ENCODE peak calls at places on chromosome 10, in eight cellular contexts. O is naive thymus-derived CD4-positive, alpha-beta T cell; W is CD8-positive, alpha-beta T cell; L is heart left ventricle; I is endodermal cell; X is A673; A is body of pancreas; N is psoas muscle. J is an unnamed sample. For H3K4me1, the result is how much of the 10 kb centered on the place peaks cover.

GRCh38 chr10:91694170-91694794 is 61.4 kb upstream of the PPP1R3C start:
- DNase-seq in O (no peak), W (no peak), L (no peak), I (peak), X (peak), A (peak), N (no peak), J (no peak)

GRCh38 chr10:75465110-75465509 is 33.7 kb downstream of the LRMDA start:
- DNase-seq in O (no peak), W (no peak), L (no peak), I (no peak), X (no peak), A (no peak), N (no peak), J (no peak)

GRCh38 chr10:115355162-115355760 is 262.1 kb downstream of the ATRNL1 start:
- DNase-seq in O (peak), W (no peak), L (no peak), I (peak), X (peak), A (peak), N (no peak), J (no peak)

GRCh38 chr10:86263209-86263608 is 103.4 kb downstream of the GRID1 start:
- DNase-seq in O (no peak), W (no peak), L (no peak), I (peak), X (no peak), A (peak), N (no peak), J (peak)

GRCh38 chr10:69224862-69225657 is 4.9 kb downstream of the HKDC1 start:
- DNase-seq in O (no peak), W (no peak), L (no peak), I (no peak), X (peak), A (no peak), N (no peak), J (peak)

GRCh38 chr10:71995880-71996597 is 31.8 kb downstream of the CHST3 start:
- DNase-seq in O (no peak), W (no peak), L (no peak), I (no peak), X (no peak), A (no peak), N (peak), J (no peak)

GRCh38 chr10:34808789-34809745 is 6.0 kb downstream of the PARD3 start:
- DNase-seq in O (no peak), W (no peak), L (no peak), I (peak), X (peak), A (peak), N (peak), J (no peak)

GRCh38 chr10:71244638-71245419 is 32.5 kb downstream of the UNC5B start:
- DNase-seq in O (no peak), W (no peak), L (peak), I (no peak), X (peak), A (peak), N (peak), J (no peak)

GRCh38 chr10:101839421-101840063 is 4.1 kb downstream of the KCNIP2 start:
- DNase-seq in O (no peak), W (peak), L (peak), I (peak), X (peak), A (peak), N (no peak), J (peak)

GRCh38 chr10:5071411-5072198 is 22.6 kb upstream of the AKR1C3 start:
- DNase-seq in O (no peak), W (no peak), L (no peak), I (peak), X (peak), A (peak), N (no peak), J (no peak)

GRCh38 chr10:112721080-112721698 is 228.9 kb upstream of the TCF7L2 start:
- DNase-seq in O (peak), W (no peak), L (no peak), I (no peak), X (peak), A (peak), N (no peak), J (no peak)

GRCh38 chr10:119303886-119304285 is 96.5 kb downstream of the GRK5 start:
- DNase-seq in O (no peak), W (no peak), L (peak), I (no peak), X (no peak), A (peak), N (peak), J (no peak)

GRCh38 chr10:65358565-65358964 is 1567.3 kb upstream of the LRRTM3 start:
- DNase-seq in O (no peak), W (no peak), L (no peak), I (peak), X (peak), A (peak), N (no peak), J (no peak)

GRCh38 chr10:14670551-14671240 is 104.0 kb downstream of the FAM107B start:
- DNase-seq in O (no peak), W (no peak), L (no peak), I (no peak), X (no peak), A (no peak), N (no peak), J (no peak)

GRCh38 chr10:15387021-15387420 is 15.9 kb upstream of the FAM171A1 start:
- DNase-seq in O (no peak), W (no peak), L (no peak), I (peak), X (no peak), A (no peak), N (no peak), J (no peak)

GRCh38 chr10:68496072-68496471 is 24.3 kb upstream of the DNA2 start:
- DNase-seq in O (no peak), W (no peak), L (no peak), I (no peak), X (no peak), A (no peak), N (no peak), J (no peak)

GRCh38 chr10:131929122-131929845 is 28.5 kb downstream of the PPP2R2D start:
- DNase-seq in O (no peak), W (no peak), L (no peak), I (peak), X (no peak), A (peak), N (no peak), J (no peak)

GRCh38 chr10:90920986-90921643 is at the start of gene ANKRD1:
- DNase-seq in O (no peak), W (no peak), L (no peak), I (peak), X (peak), A (no peak), N (no peak), J (no peak)

GRCh38 chr10:13594641-13595040 is 7.9 kb downstream of the PRPF18 start:
- DNase-seq in O (no peak), W (no peak), L (no peak), I (no peak), X (no peak), A (no peak), N (no peak), J (no peak)

GRCh38 chr10:133258818-133259602 is 17.7 kb downstream of the ADAM8 start:
- DNase-seq in O (peak), W (peak), L (peak), I (no peak), X (peak), A (peak), N (peak), J (peak)

GRCh38 chr10:104274762-104275721 is 6.1 kb downstream of the GSTO2 start:
- DNase-seq in O (peak), W (peak), L (peak), I (peak), X (peak), A (peak), N (peak), J (peak)

GRCh38 chr10:35563266-35563891 is 41.8 kb upstream of the GJD4 start:
- DNase-seq in O (peak), W (peak), L (no peak), I (peak), X (peak), A (peak), N (peak), J (peak)

GRCh38 chr10:34506773-34507172 is 308.3 kb downstream of the PARD3 start:
- DNase-seq in O (no peak), W (no peak), L (no peak), I (no peak), X (no peak), A (no peak), N (no peak), J (no peak)

GRCh38 chr10:112951349-112952281 is 1.6 kb downstream of the TCF7L2 start:
- DNase-seq in O (peak), W (peak), L (peak), I (peak), X (peak), A (peak), N (peak), J (peak)

GRCh38 chr10:130025811-130026510 is 61.9 kb upstream of the EBF3 start:
- DNase-seq in O (no peak), W (no peak), L (no peak), I (no peak), X (no peak), A (no peak), N (no peak), J (no peak)

GRCh38 chr10:43420369-43421200 is 11.6 kb upstream of the HNRNPF start:
- DNase-seq in O (peak), W (peak), L (peak), I (peak), X (peak), A (peak), N (peak), J (peak)

GRCh38 chr10:89615824-89616223 is 29.2 kb downstream of the PANK1 start:
- DNase-seq in O (no peak), W (no peak), L (no peak), I (no peak), X (no peak), A (no peak), N (no peak), J (no peak)

GRCh38 chr10:25678220-25678619 is 255.8 kb upstream of the MYO3A start:
- DNase-seq in O (no peak), W (no peak), L (no peak), I (no peak), X (no peak), A (no peak), N (no peak), J (no peak)

GRCh38 chr10:130873636-130874035 is 437.9 kb downstream of the TCERG1L start:
- DNase-seq in O (no peak), W (no peak), L (no peak), I (peak), X (no peak), A (no peak), N (no peak), J (no peak)

GRCh38 chr10:97463363-97464132 is 17.6 kb downstream of the ZDHHC16 start:
- DNase-seq in O (peak), W (no peak), L (no peak), I (peak), X (peak), A (peak), N (no peak), J (no peak)

GRCh38 chr10:58892039-58892665 is 284.3 kb upstream of the PHYHIPL start:
- DNase-seq in O (no peak), W (no peak), L (no peak), I (no peak), X (peak), A (no peak), N (no peak), J (no peak)

GRCh38 chr10:42962902-42963231 is 114.0 kb upstream of the RET start:
- DNase-seq in O (no peak), W (no peak), L (peak), I (no peak), X (no peak), A (peak), N (peak), J (peak)

GRCh38 chr10:27065084-27065483 is 35.2 kb downstream of the ANKRD26 start:
- DNase-seq in O (no peak), W (no peak), L (no peak), I (no peak), X (no peak), A (no peak), N (no peak), J (no peak)

GRCh38 chr10:63573068-63573697 is 52.0 kb downstream of the REEP3 start:
- DNase-seq in O (no peak), W (no peak), L (no peak), I (no peak), X (peak), A (no peak), N (no peak), J (no peak)

GRCh38 chr10:112446055-112446854 is 459 bp downstream of the ZDHHC6 start:
- DNase-seq in O (no peak), W (no peak), L (no peak), I (peak), X (peak), A (no peak), N (no peak), J (no peak)

GRCh38 chr10:13717936-13718772 is 131.4 kb downstream of the PRPF18 start:
- DNase-seq in O (peak), W (peak), L (peak), I (peak), X (peak), A (peak), N (peak), J (peak)

GRCh38 chr10:96292971-96293909 is 11.0 kb upstream of the DNTT start:
- DNase-seq in O (peak), W (no peak), L (no peak), I (peak), X (peak), A (peak), N (no peak), J (no peak)
- H3K27ac ChIP-seq in O (no peak), W (no peak), L (no peak), I (no peak), X (no peak), A (no peak), N (no peak), J (no peak)

DNA sequence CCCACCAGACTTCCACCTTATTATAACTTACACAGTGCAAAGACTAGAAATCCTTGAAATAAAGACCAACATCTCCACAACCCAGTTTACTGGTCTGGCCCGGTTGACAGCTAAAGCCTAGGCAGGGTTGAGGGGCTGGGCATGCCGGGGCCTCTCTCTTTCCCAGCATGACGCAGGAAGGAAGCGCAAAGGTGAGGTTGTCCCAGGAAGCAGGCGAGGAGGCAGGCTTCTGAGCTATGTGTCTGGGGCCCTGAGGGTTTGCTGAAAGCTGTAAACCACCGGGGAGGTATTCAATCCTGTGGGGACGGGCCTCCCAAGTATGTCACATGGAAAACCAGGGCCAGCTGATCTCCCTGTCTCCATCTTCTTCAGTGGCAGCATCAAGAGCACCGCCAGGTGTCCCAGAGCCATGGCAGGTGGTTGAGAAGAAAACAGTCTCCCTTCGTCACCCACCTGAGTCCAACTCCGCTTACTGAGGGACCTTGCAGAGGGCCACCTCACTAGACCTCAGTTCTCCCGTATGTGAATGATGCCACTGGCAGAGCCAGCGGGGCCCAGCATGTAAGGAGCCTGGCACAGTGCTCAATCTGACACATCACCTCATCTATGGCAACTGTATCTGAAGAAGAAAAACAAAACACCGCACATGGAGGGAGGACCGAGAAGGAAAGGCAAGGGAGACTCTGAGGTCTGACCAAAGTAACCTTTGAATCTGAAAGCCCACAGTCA is 49.5 kb downstream of the FAM53B start:
- DNase-seq in O (no peak), W (no peak), L (peak), I (no peak), X (no peak), A (no peak), N (peak), J (no peak)
- H3K4me1 ChIP-seq in O (under half), W (half or more), L (half or more), I (under half), X (under half), A (under half), N (half or more), J (under half)

GRCh38 chr10:77350711-77351119 is 286.9 kb downstream of the KCNMA1 start:
- DNase-seq in O (no peak), W (no peak), L (no peak), I (no peak), X (peak), A (peak), N (peak), J (no peak)
- H3K27ac ChIP-seq in O (no peak), W (no peak), L (no peak), I (no peak), X (no peak), A (no peak), N (no peak), J (no peak)

DNA sequence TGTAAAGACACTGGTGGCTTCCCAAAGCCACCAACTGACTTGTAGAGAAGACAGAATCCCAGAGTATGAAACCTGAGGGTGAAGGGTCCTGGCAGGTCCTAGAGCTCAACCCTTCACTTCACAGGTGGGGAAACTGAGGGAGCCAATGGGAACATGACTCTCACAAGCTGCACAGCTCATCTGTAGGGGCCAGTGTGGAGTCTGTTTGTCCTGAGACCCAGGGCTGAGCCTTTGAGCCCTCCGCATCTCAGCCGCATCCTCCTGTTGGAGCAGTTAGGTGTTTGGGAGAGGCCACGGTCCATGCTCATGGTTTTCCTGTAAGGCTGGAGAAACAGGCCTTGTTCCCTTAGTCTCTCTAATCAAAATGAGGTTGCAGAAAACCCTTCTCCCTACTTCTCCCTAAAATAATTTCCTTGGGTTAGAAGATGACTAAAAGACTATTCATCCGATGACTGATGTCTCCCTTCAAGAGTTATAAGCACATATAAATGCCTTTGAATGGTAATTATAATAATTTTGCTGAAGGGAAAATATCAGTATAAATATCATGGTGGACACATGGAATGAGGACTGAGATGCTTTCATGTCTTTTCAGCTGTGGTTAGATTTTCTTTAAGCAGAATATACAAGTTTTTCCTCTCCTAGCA is 10.3 kb downstream of the HTRA1 start:
- DNase-seq in O (no peak), W (no peak), L (no peak), I (peak), X (no peak), A (no peak), N (no peak), J (no peak)
- H3K4me1 ChIP-seq in O (under half), W (under half), L (half or more), I (under half), X (under half), A (under half), N (under half), J (under half)

GRCh38 chr10:388661-389045 is 253.4 kb downstream of the ZMYND11 start:
- DNase-seq in O (no peak), W (no peak), L (no peak), I (no peak), X (no peak), A (no peak), N (no peak), J (no peak)

GRCh38 chr10:389391-389790 is 254.1 kb downstream of the ZMYND11 start:
- DNase-seq in O (no peak), W (no peak), L (no peak), I (no peak), X (no peak), A (no peak), N (no peak), J (no peak)

GRCh38 chr10:389836-390448 is 254.7 kb downstream of the ZMYND11 start:
- DNase-seq in O (no peak), W (no peak), L (no peak), I (no peak), X (no peak), A (no peak), N (no peak), J (no peak)

GRCh38 chr10:386751-387693 is 251.8 kb downstream of the ZMYND11 start:
- DNase-seq in O (no peak), W (no peak), L (no peak), I (no peak), X (no peak), A (no peak), N (no peak), J (no peak)

DNA sequence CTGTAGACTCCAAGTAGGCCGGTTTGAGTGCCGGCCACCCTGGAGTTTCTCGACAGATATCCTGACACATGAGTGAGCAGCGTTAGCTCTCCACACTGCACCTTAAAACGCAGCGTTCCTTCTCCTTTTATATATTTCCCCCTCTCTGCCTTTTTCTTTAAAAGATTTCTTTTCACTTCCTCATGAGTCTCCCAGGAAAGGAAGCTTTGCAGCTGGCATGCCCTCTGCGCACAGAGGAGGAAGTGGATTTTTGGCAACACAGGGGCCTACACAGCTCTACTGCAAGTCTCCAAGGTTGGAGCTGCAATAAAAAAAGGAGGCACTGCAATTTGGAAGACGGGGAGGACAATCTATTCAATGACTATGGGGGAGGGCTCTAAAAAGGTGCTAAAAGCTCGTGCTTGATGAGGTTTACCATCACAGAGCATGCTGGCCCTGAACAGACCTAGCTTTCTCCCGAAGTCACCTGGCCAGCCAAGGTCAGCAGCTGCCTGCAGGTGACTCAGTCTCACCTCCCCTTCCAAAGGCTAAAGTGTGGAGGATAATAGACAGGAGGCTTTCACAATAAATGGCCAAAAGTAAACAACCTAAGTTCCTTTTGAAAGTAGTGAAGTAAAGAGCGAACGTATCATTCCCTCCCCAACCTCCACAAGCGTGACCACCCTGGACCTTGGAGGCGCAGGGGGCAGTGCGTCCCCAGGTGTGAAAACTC is 252.8 kb downstream of the ZMYND11 start:
- DNase-seq in O (no peak), W (no peak), L (no peak), I (no peak), X (no peak), A (no peak), N (no peak), J (no peak)
- H3K27ac ChIP-seq in O (no peak), W (no peak), L (peak), I (no peak), X (peak), A (peak), N (no peak), J (no peak)

GRCh38 chr10:32947586-32947985 is 10.4 kb downstream of the ITGB1 start:
- DNase-seq in O (no peak), W (no peak), L (no peak), I (no peak), X (no peak), A (no peak), N (no peak), J (no peak)
- H3K4me1 ChIP-seq in O (under half), W (under half), L (half or more), I (under half), X (under half), A (half or more), N (half or more), J (under half)

GRCh38 chr10:116688241-116688711 is 54.1 kb downstream of the HSPA12A start:
- DNase-seq in O (no peak), W (no peak), L (no peak), I (peak), X (no peak), A (no peak), N (no peak), J (peak)
- H3K27ac ChIP-seq in O (no peak), W (no peak), L (peak), I (no peak), X (no peak), A (no peak), N (no peak), J (no peak)

GRCh38 chr10:120507175-120507574 is 50.1 kb downstream of the PLPP4 start:
- DNase-seq in O (no peak), W (no peak), L (no peak), I (no peak), X (no peak), A (no peak), N (no peak), J (no peak)
- H3K4me1 ChIP-seq in O (under half), W (under half), L (under half), I (under half), X (under half), A (under half), N (under half), J (under half)

J was measured in upper lobe of right lung.